ENCODE peak calls at places on chromosomes 13 and 19, in five cellular contexts. W is heart left ventricle, H is fibroblast of pulmonary artery, Z is fibroblast of the aortic adventitia, I is uterus. T is an unnamed sample.

GRCh38 chr13:20425819-20426219 is 99.8 kb downstream of the CRYL1 start:
- DNase-seq in Z (no peak), W (no peak), H (no peak), I (no peak), T (no peak)

GRCh38 chr13:111514646-111515617 is 194.5 kb downstream of the TEX29 start:
- DNase-seq in W (no peak), I (no peak), Z (no peak), H (no peak), T (no peak)

GRCh38 chr13:77696006-77696862 is 1.3 kb upstream of the SLAIN1 start:
- DNase-seq in H (no peak), Z (no peak), I (no peak), W (no peak), T (no peak)

GRCh38 chr19:6521718-6522646 is 8.8 kb upstream of the TNFSF9 start:
- DNase-seq in W (no peak), Z (peak; percentile 15), I (no peak), H (peak; percentile 36), T (no peak)

GRCh38 chr13:24247016-24247415 is 62.4 kb upstream of the C1QTNF9 start:
- DNase-seq in I (no peak), W (no peak), H (no peak), Z (no peak), T (no peak)

GRCh38 chr13:51731759-51732158 is 72.2 kb downstream of the DHRS12 start:
- DNase-seq in I (no peak), Z (peak; percentile 87), H (peak; percentile 81), W (no peak), T (no peak)

GRCh38 chr19:51511353-51511752 is 9.8 kb upstream of the SIGLEC12 start:
- DNase-seq in Z (no peak), W (no peak), H (no peak), I (no peak), T (no peak)

GRCh38 chr13:48131481-48131992 is 36.6 kb upstream of the MED4 start:
- DNase-seq in W (no peak), I (no peak), H (no peak), Z (no peak), T (no peak)

GRCh38 chr13:102234618-102235017 is 167.2 kb downstream of the FGF14 start:
- DNase-seq in H (no peak), W (no peak), Z (no peak), I (no peak), T (no peak)

GRCh38 chr13:97339019-97339988 is 94.7 kb upstream of the RAP2A start:
- DNase-seq in I (peak; percentile 71), W (peak; percentile 46), H (peak; percentile 93), Z (peak; percentile 98), T (peak; percentile 54)

GRCh38 chr13:102799544-102800144 is 725 bp downstream of the BIVM start:
- DNase-seq in I (no peak), Z (peak; percentile 30), W (peak; percentile 29), H (peak; percentile 19), T (no peak)

GRCh38 chr13:27792393-27793218 is at the start of gene GSX1:
- DNase-seq in H (peak; percentile 79), Z (peak; percentile 65), I (peak; percentile 33), W (peak; percentile 55), T (peak; percentile 63)

GRCh38 chr13:109610517-109610916 is 175.9 kb downstream of the IRS2 start:
- DNase-seq in W (peak; percentile 35), Z (no peak), I (no peak), H (peak; percentile 23), T (peak; percentile 43)

GRCh38 chr13:45456196-45456972 is 8.4 kb upstream of the COG3 start:
- DNase-seq in I (no peak), W (no peak), Z (peak; percentile 60), H (peak; percentile 36), T (no peak)

GRCh38 chr19:58218899-58219298 is 9.8 kb upstream of the ZNF544 start:
- DNase-seq in I (no peak), W (no peak), Z (no peak), H (peak; percentile 34), T (no peak)

GRCh38 chr19:29714953-29715694 is at the start of gene C19orf12:
- DNase-seq in Z (peak; percentile 29), I (peak; percentile 69), H (peak; percentile 36), W (peak; percentile 54), T (peak; percentile 64)

GRCh38 chr13:67175836-67176235 is 54.3 kb downstream of the PCDH9 start:
- DNase-seq in Z (no peak), H (no peak), I (no peak), W (no peak), T (no peak)

GRCh38 chr19:42301646-42302204 is at the start of gene PRR19:
- DNase-seq in H (no peak), Z (no peak), I (no peak), W (no peak), T (no peak)

GRCh38 chr19:32921624-32922023 is 50.1 kb downstream of the CEP89 start:
- DNase-seq in I (no peak), W (no peak), H (no peak), Z (no peak), T (no peak)

GRCh38 chr19:45922281-45922680 is 7.7 kb upstream of the NANOS2 start:
- DNase-seq in W (no peak), Z (no peak), H (peak; percentile 20), I (no peak), T (no peak)

GRCh38 chr19:12834976-12835757 is 788 bp upstream of the RTBDN start:
- DNase-seq in W (no peak), I (no peak), Z (no peak), H (no peak), T (no peak)

GRCh38 chr13:74770361-74770760 is 636.2 kb upstream of the KLF12 start:
- DNase-seq in W (no peak), I (no peak), H (peak; percentile 91), Z (peak; percentile 92), T (no peak)

GRCh38 chr13:44664308-44664707 is 88.2 kb upstream of the TSC22D1 start:
- DNase-seq in H (no peak), I (no peak), W (no peak), Z (no peak), T (no peak)

GRCh38 chr13:21045101-21045500 is 16.3 kb downstream of the LATS2 start:
- DNase-seq in H (no peak), W (no peak), Z (no peak), I (no peak), T (no peak)

GRCh38 chr19:29843180-29844051 is 31.6 kb downstream of the CCNE1 start:
- DNase-seq in Z (peak; percentile 28), I (peak; percentile 23), W (peak; percentile 44), H (peak; percentile 33), T (peak; percentile 36)

GRCh38 chr19:47239610-47240296 is 8.8 kb upstream of the BBC3 start:
- DNase-seq in W (peak; percentile 66), I (peak; percentile 57), H (peak; percentile 55), Z (no peak), T (peak; percentile 40)
- H3K4me3 ChIP-seq in W (peak overlapping the region; percentile 44), I (peak overlapping the region; percentile 23), H (no peak overlapping the region), Z (peak overlapping the region; percentile 31), T (peak overlapping the region; percentile 64)

GRCh38 chr13:99606322-99607089 is 105.2 kb downstream of the TM9SF2 start:
- DNase-seq in H (peak; percentile 83), I (peak; percentile 89), W (peak; percentile 94), Z (peak; percentile 70), T (peak; percentile 91)

GRCh38 chr13:99605417-99606321 is 104.4 kb downstream of the TM9SF2 start:
- DNase-seq in I (peak; percentile 31), H (no peak), Z (no peak), W (peak; percentile 35), T (peak; percentile 38)

GRCh38 chr13:99600318-99600717 is 99.0 kb downstream of the TM9SF2 start:
- DNase-seq in H (no peak), W (no peak), Z (no peak), I (no peak), T (no peak)

GRCh38 chr13:99604636-99605035 is 103.4 kb downstream of the TM9SF2 start:
- DNase-seq in Z (no peak), I (no peak), W (no peak), H (no peak), T (no peak)

DNA sequence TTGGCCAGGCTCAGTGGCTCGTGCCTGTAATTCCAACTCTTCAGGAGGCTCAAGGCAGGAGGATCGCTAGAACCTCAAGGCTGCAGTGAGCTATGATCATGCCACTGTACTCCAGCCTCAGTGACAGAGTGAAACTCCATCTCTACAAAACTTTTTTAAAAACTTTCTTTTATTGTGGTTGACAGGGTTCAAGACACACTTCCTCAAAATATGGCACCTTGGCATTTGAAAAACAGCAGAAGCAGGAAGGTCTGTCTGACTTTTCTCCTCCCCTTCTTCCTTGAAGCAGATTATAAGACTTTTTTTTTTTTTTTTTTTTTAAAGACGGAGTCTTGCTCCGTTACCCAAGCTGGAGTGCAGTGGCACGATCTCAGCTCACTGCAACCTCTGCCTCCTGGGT is 100.3 kb downstream of the TM9SF2 start:
- DNase-seq in W (no peak), H (no peak), I (no peak), Z (no peak), T (no peak)
- TF ChIP-seq CTCF in W (no peak), H (no peak), I (no peak), Z (no peak), T (no peak)

DNA sequence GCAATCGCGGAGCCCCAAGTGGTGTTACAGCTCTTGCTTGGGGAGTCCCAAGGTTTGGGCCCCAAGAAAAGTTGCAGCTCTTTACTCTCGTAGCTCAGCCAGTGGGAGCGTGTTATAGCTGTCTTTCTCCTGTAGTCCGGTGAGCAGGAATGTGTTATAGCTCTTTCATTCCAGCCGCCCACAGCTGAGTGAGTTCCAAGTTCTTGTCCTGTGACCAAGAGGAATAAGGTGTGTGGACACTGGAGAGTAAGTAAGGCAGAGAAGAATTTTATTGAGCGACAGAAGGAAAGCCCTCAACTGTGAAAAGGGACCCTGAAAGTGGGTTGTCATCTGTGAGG is 1226.8 kb downstream of the SLITRK1 start:
- DNase-seq in W (no peak), I (no peak), Z (no peak), H (no peak), T (no peak)
- H3K4me3 ChIP-seq in W (no peak overlapping the region), I (no peak overlapping the region), Z (no peak overlapping the region), H (no peak overlapping the region), T (no peak overlapping the region)

DNA sequence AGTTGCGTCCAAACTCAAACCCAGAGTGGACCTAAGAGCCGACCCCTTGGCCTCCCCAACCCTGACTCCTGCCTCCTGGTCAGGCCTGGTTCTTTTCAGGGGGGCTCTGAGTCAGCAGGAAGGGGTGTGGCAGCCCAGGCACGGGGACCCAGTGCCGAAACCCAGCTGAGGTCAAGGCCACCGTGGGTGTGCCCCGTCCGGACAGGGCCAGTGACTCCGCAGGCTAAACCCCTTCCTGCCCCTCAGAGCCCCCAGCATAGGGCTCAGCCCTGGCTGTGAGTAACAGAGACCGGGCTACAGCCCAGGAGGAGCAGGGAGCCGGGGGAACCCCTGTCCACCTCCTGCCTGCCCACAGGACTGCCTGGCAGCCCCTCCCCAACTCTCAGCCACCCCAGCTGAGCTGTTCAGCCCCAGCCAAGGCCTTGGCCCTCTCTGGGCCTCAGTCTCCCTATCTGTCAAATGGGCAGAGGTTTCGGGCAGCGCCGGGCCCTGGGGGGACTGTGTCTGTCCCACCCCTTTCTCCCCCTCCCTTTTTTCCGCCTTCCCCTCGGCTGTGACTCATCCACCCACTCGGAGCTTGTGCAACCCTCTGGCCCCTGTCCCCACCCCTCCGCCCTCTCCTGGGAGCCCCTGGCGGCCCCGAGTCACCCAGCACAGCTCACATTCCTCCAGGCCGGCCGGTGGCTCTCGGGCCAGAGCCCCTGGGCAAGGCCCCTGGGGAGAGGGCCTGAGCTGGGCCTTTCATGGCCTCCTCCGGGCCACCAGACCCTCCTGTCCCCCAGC is 8.6 kb downstream of the ZBTB7A start:
- DNase-seq in W (peak; percentile 83), H (peak; percentile 89), I (peak; percentile 92), Z (peak; percentile 90), T (peak; percentile 84)
- TF ChIP-seq CTCF in W (peak; percentile 20), H (peak; percentile 20), I (no peak), Z (peak; percentile 41), T (peak; percentile 28)

T was measured in left ventricle myocardium inferior.